ENCODE peak calls at places on chromosomes 1 and 21, in nine cellular contexts. Z, N, K, R, C, Y, D, G and S are unnamed samples.

GRCh38 chr1:153728305-153729066 is 636 bp downstream of the INTS3 start:
- DNase-seq in Z (no peak), N (peak), K (no peak), R (no peak), C (peak), Y (no peak), D (no peak), G (peak), S (peak)

GRCh38 chr1:29193879-29194455 is 12.3 kb upstream of the SRSF4 start:
- DNase-seq in Z (no peak), N (no peak), K (no peak), R (no peak), C (no peak), Y (no peak), D (no peak), G (no peak), S (peak)

GRCh38 chr1:20031161-20031560 is 38.8 kb upstream of the PLA2G5 start:
- DNase-seq in Z (no peak), N (no peak), K (no peak), R (no peak), C (no peak), Y (no peak), D (no peak), G (no peak), S (no peak)

GRCh38 chr1:204885288-204885711 is 14.6 kb downstream of the NFASC start:
- DNase-seq in Z (no peak), N (peak), K (no peak), R (no peak), C (no peak), Y (no peak), D (no peak), G (peak), S (no peak)

GRCh38 chr1:74425669-74426068 is 86.7 kb downstream of the LRRC53 start:
- DNase-seq in Z (no peak), N (no peak), K (no peak), R (peak), C (no peak), Y (no peak), D (no peak), G (no peak), S (no peak)

GRCh38 chr1:92473781-92474495 is 12.8 kb downstream of the GFI1 start:
- DNase-seq in Z (no peak), N (no peak), K (no peak), R (no peak), C (no peak), Y (no peak), D (no peak), G (no peak), S (no peak)

GRCh38 chr1:187956975-187957374 is 1128.2 kb downstream of the PLA2G4A start:
- DNase-seq in Z (no peak), N (no peak), K (no peak), R (no peak), C (no peak), Y (no peak), D (no peak), G (no peak), S (no peak)

GRCh38 chr1:244662604-244663003 is 9.7 kb downstream of the DESI2 start:
- DNase-seq in Z (no peak), N (no peak), K (no peak), R (no peak), C (no peak), Y (no peak), D (no peak), G (no peak), S (no peak)

GRCh38 chr1:243343970-243344749 is 88.3 kb downstream of the SDCCAG8 start:
- DNase-seq in Z (no peak), N (no peak), K (peak), R (no peak), C (no peak), Y (peak), D (peak), G (no peak), S (no peak)

GRCh38 chr1:91555821-91556531 is 55.3 kb downstream of the CDC7 start:
- DNase-seq in Z (peak), N (no peak), K (no peak), R (peak), C (no peak), Y (peak), D (peak), G (no peak), S (no peak)

GRCh38 chr1:197149340-197149739 is 2.9 kb upstream of the ASPM start:
- DNase-seq in Z (no peak), N (no peak), K (no peak), R (no peak), C (no peak), Y (no peak), D (no peak), G (no peak), S (no peak)

GRCh38 chr1:37723390-37724078 is 31.2 kb downstream of the CDCA8 start:
- DNase-seq in Z (no peak), N (no peak), K (no peak), R (no peak), C (no peak), Y (no peak), D (no peak), G (no peak), S (no peak)

GRCh38 chr21:30249936-30250335 is 32.8 kb downstream of the KRTAP24-1 start:
- DNase-seq in Z (no peak), N (no peak), K (no peak), R (no peak), C (no peak), Y (no peak), D (no peak), G (no peak), S (no peak)

GRCh38 chr1:180117764-180118116 is 36.9 kb upstream of the QSOX1 start:
- DNase-seq in Z (no peak), N (peak), K (no peak), R (peak), C (no peak), Y (no peak), D (no peak), G (no peak), S (no peak)

GRCh38 chr1:119565131-119565772 is 58.2 kb downstream of the HSD3B1 start:
- DNase-seq in Z (no peak), N (no peak), K (no peak), R (no peak), C (no peak), Y (no peak), D (no peak), G (no peak), S (no peak)

GRCh38 chr1:111920221-111921024 is 69.0 kb downstream of the KCND3 start:
- DNase-seq in Z (no peak), N (peak), K (no peak), R (peak), C (peak), Y (no peak), D (no peak), G (peak), S (no peak)

GRCh38 chr1:55039342-55040082 is at the start of gene PCSK9:
- DNase-seq in Z (no peak), N (no peak), K (peak), R (no peak), C (no peak), Y (no peak), D (no peak), G (peak), S (peak)

GRCh38 chr1:183896466-183897026 is 91.6 kb downstream of the RGL1 start:
- DNase-seq in Z (no peak), N (no peak), K (no peak), R (no peak), C (no peak), Y (no peak), D (no peak), G (no peak), S (no peak)

GRCh38 chr21:42435833-42436232 is 32.1 kb downstream of the UBASH3A start:
- DNase-seq in Z (no peak), N (no peak), K (no peak), R (no peak), C (no peak), Y (no peak), D (no peak), G (no peak), S (no peak)

GRCh38 chr1:177385760-177386698 is 215.3 kb downstream of the BRINP2 start:
- DNase-seq in Z (no peak), N (no peak), K (no peak), R (no peak), C (no peak), Y (no peak), D (no peak), G (no peak), S (no peak)

GRCh38 chr1:2014181-2014580 is 5.0 kb upstream of the GABRD start:
- DNase-seq in Z (no peak), N (no peak), K (no peak), R (no peak), C (no peak), Y (no peak), D (no peak), G (no peak), S (no peak)

GRCh38 chr1:213120386-213120785 is 69.3 kb downstream of the RPS6KC1 start:
- DNase-seq in Z (no peak), N (no peak), K (no peak), R (no peak), C (no peak), Y (no peak), D (no peak), G (no peak), S (no peak)

GRCh38 chr1:30804822-30805221 is 47.2 kb upstream of the LAPTM5 start:
- DNase-seq in Z (no peak), N (no peak), K (no peak), R (no peak), C (no peak), Y (no peak), D (no peak), G (no peak), S (no peak)

GRCh38 chr1:153793261-153793972 is 18.2 kb downstream of the SLC27A3 start:
- DNase-seq in Z (no peak), N (no peak), K (peak), R (no peak), C (no peak), Y (no peak), D (no peak), G (no peak), S (peak)

GRCh38 chr1:67722292-67722944 is 37.4 kb downstream of the GADD45A start:
- DNase-seq in Z (no peak), N (no peak), K (no peak), R (no peak), C (no peak), Y (no peak), D (no peak), G (no peak), S (no peak)

GRCh38 chr21:32457360-32457840 is 44.9 kb downstream of the EVA1C start:
- DNase-seq in Z (no peak), N (peak), K (no peak), R (no peak), C (peak), Y (no peak), D (no peak), G (peak), S (peak)

GRCh38 chr1:221987860-221988520 is 246.1 kb upstream of the DUSP10 start:
- DNase-seq in Z (peak), N (no peak), K (no peak), R (peak), C (no peak), Y (no peak), D (no peak), G (no peak), S (no peak)

DNA sequence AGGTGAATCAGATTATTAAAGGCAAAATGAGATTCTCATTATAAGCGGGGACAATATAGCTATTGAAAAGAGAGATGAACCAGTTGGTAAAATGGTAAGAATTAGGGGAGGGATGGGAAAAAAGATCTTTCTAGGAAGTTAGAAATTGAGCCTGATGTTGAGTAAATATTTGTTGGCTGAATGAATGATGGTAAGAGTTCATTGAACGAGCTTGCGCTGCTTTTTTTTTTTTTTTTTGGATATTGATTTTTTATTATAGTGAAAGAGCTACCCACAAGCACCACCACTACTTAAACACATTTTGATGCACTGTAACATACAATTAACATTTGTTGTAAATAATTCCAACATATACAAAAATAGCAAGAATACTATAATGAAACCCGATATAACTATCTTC is 1.1 kb upstream of the GCLM start:
- DNase-seq in Z (no peak), N (no peak), K (no peak), R (no peak), C (no peak), Y (no peak), D (no peak), G (no peak), S (no peak)
- H3K4me3 ChIP-seq in Z (no peak), N (no peak), K (no peak), R (no peak), C (no peak), Y (no peak), D (peak), G (no peak), S (no peak)

DNA sequence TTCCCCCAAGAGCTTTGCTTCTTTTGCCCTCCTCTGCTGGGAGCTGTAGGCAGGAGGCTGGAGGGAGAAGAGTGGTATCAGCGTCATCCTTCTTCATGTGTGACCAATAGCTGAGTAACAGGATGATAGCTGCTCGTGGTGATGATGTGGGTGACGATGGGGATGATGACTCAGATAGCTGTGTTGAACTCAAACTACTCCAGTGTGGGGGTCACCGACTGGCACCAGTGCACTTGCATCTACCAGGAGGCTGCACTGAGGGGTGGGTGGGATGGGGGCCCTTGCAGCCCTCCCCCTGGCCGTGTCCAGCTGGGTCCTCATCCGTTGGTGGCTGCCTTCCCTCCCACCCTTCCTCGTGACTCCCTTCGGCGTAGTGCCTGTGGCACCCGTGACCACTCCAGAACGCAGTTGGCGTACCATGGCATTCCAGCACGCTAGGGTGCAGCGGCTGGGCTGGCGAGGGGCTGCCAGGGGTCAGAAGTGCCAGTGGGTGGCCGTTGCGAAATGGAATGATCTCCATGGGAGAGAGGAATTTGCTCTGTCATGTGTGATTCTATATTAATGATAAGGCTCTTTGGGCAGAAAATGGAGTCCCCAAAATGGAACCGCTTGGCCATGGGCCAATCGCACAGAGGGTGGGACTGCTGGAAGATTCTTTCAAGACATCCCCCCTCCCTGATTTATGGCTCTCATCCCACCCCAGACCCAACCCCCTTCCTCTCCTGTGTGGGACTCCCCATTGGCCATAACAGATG is 1.3 kb downstream of the IGFN1 start:
- DNase-seq in Z (peak), N (peak), K (no peak), R (peak), C (no peak), Y (no peak), D (no peak), G (no peak), S (no peak)
- H3K27ac ChIP-seq in Z (peak), N (peak), K (peak), R (peak), C (no peak), Y (no peak), D (no peak), G (no peak), S (no peak)

GRCh38 chr1:208239518-208240381 is 4.4 kb downstream of the PLXNA2 start:
- DNase-seq in Z (no peak), N (no peak), K (no peak), R (no peak), C (peak), Y (no peak), D (no peak), G (peak), S (no peak)

GRCh38 chr1:208241541-208241940 is 2.6 kb downstream of the PLXNA2 start:
- DNase-seq in Z (no peak), N (no peak), K (no peak), R (no peak), C (no peak), Y (no peak), D (no peak), G (no peak), S (no peak)

GRCh38 chr1:208237241-208237640 is 6.9 kb downstream of the PLXNA2 start:
- DNase-seq in Z (no peak), N (no peak), K (no peak), R (no peak), C (no peak), Y (no peak), D (no peak), G (no peak), S (no peak)

GRCh38 chr1:208240698-208241355 is 3.4 kb downstream of the PLXNA2 start:
- DNase-seq in Z (no peak), N (no peak), K (no peak), R (no peak), C (no peak), Y (no peak), D (no peak), G (no peak), S (no peak)

DNA sequence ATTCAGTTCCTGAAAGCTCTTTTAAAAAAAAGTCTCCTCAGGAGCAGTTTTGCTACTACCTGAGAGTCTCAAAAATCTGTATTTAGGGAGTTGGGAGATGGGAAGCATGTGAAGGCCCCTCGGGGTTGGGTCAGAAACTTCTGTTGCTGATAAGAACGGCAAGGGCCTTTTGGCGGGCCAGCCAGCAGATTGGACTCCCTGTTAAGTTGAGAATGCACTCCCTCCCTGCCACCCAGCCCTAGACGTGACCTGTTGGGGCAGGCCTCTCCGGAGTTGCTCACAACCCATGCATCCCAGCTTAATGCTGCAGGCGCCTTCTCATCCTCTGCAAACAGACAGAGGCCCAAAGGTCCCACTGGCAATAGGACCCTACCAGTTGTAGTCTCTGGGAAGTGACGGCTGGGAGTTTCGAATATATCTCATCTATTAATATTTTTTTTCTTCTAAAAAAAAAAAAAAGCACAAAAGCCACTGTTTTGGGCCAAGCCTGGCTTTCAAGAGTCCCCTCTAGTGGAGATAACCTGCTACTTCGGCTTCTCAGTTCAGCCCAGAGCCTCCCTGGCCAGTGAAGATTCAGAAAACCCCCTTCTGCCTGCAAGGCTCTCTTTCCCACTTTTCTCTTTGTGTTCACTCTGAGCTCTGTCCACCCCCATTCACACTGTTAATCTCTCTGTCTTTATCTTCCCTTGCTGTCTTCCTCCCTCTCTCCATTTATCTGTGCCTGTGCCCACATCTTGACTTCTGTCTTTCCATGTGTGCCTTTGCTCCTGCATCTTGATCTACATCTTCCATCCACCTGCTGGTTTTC is 5.3 kb downstream of the PLXNA2 start:
- DNase-seq in Z (no peak), N (no peak), K (no peak), R (peak), C (peak), Y (no peak), D (peak), G (no peak), S (no peak)
- H3K4me3 ChIP-seq in Z (no peak), N (no peak), K (no peak), R (no peak), C (peak), Y (no peak), D (no peak), G (no peak), S (peak)

GRCh38 chr21:35648512-35648911 is 411.8 kb downstream of the SETD4 start:
- DNase-seq in Z (no peak), N (no peak), K (no peak), R (no peak), C (no peak), Y (no peak), D (no peak), G (peak), S (no peak)

GRCh38 chr21:35643176-35643575 is 417.1 kb downstream of the SETD4 start:
- DNase-seq in Z (no peak), N (no peak), K (no peak), R (no peak), C (no peak), Y (no peak), D (no peak), G (no peak), S (no peak)

GRCh38 chr21:35646606-35647005 is 413.7 kb downstream of the SETD4 start:
- DNase-seq in Z (no peak), N (no peak), K (no peak), R (peak), C (no peak), Y (no peak), D (no peak), G (no peak), S (no peak)

GRCh38 chr21:35641271-35642016 is 418.9 kb downstream of the SETD4 start:
- DNase-seq in Z (no peak), N (no peak), K (no peak), R (no peak), C (no peak), Y (no peak), D (no peak), G (no peak), S (no peak)

DNA sequence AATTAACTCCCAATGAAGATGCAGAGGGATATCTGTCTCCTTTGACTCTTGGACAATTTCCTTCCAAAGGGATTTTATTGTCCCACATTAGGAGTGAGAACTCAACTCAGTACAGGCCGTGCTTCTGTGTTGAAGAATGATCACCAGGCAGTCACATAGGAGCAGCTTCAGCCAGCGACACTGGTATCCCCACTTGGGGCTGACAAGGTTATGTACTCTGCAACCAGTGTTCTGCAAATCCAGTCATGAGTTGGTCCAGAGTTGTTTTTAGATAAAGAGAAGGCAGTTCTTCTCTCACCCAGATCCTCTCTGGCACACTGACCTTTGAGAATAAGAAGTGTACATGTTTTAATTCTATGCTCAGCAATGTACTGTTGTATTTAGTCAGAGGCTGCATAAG is 415.8 kb downstream of the SETD4 start:
- DNase-seq in Z (no peak), N (no peak), K (no peak), R (no peak), C (no peak), Y (no peak), D (no peak), G (no peak), S (no peak)
- H3K27ac ChIP-seq in Z (no peak), N (no peak), K (no peak), R (no peak), C (no peak), Y (no peak), D (no peak), G (no peak), S (no peak)

GRCh38 chr1:18974616-18975015 is 18.1 kb upstream of the IFFO2 start:
- DNase-seq in Z (no peak), N (no peak), K (no peak), R (no peak), C (no peak), Y (no peak), D (no peak), G (no peak), S (no peak)

GRCh38 chr1:18972531-18972930 is 16.1 kb upstream of the IFFO2 start:
- DNase-seq in Z (no peak), N (no peak), K (no peak), R (no peak), C (no peak), Y (peak), D (peak), G (peak), S (no peak)

GRCh38 chr1:18974005-18974404 is 17.5 kb upstream of the IFFO2 start:
- DNase-seq in Z (no peak), N (no peak), K (no peak), R (no peak), C (no peak), Y (no peak), D (no peak), G (no peak), S (no peak)

GRCh38 chr1:18972991-18973390 is 16.5 kb upstream of the IFFO2 start:
- DNase-seq in Z (no peak), N (no peak), K (no peak), R (no peak), C (no peak), Y (no peak), D (no peak), G (no peak), S (no peak)

GRCh38 chr1:18973446-18973955 is 17.0 kb upstream of the IFFO2 start:
- DNase-seq in Z (no peak), N (no peak), K (no peak), R (no peak), C (no peak), Y (no peak), D (no peak), G (no peak), S (no peak)
- H3K4me3 ChIP-seq in Z (no peak), N (no peak), K (no peak), R (no peak), C (no peak), Y (no peak), D (no peak), G (no peak), S (no peak)